ENCODE peak calls at places on chromosomes 16 and 17, in seven cellular contexts. L is K562, A is HCT116, N is H1, C is Panc1, K is GM12878, Y is HepG2. R is an unnamed sample.

GRCh38 chr17:16947470-16947869 is 24.4 kb downstream of the TNFRSF13B start:
- DNase-seq in A (no peak), C (no peak), Y (no peak), N (no peak), L (no peak), K (peak), R (no peak)

GRCh38 chr16:50719401-50720337 is 22.2 kb upstream of the CYLD start:
- DNase-seq in A (no peak), Y (peak), K (no peak), C (no peak), N (no peak), L (no peak), R (no peak)

GRCh38 chr17:17971431-17972125 is 622 bp downstream of the TOM1L2 start:
- DNase-seq in Y (no peak), L (no peak), K (no peak), A (no peak), C (no peak), N (no peak), R (peak)

GRCh38 chr16:69187387-69187890 is 475 bp downstream of the SNTB2 start:
- DNase-seq in K (no peak), L (peak), A (no peak), N (no peak), Y (no peak), C (no peak), R (peak)

GRCh38 chr16:61042736-61043135 is 993.5 kb downstream of the CDH8 start:
- DNase-seq in C (no peak), N (no peak), L (no peak), A (no peak), K (no peak), Y (no peak), R (no peak)

GRCh38 chr16:3961449-3961849 is 80.9 kb upstream of the CREBBP start:
- DNase-seq in L (peak), N (peak), K (no peak), C (no peak), A (no peak), Y (peak), R (no peak)

GRCh38 chr17:30225919-30226553 is 9.5 kb downstream of the SLC6A4 start:
- DNase-seq in A (no peak), K (no peak), L (no peak), C (no peak), N (no peak), Y (peak), R (no peak)

GRCh38 chr17:36610472-36610871 is 9.1 kb downstream of the MRM1 start:
- DNase-seq in Y (no peak), C (no peak), A (no peak), K (no peak), L (no peak), N (no peak), R (no peak)

GRCh38 chr16:87393680-87394055 is 1.5 kb downstream of the MAP1LC3B start:
- DNase-seq in N (no peak), A (no peak), Y (no peak), L (no peak), C (no peak), K (no peak), R (no peak)

GRCh38 chr16:13108126-13108525 is 206.7 kb downstream of the SHISA9 start:
- DNase-seq in L (no peak), K (no peak), Y (no peak), N (no peak), A (no peak), C (no peak), R (no peak)

GRCh38 chr16:4059969-4060368 is 56.3 kb downstream of the ADCY9 start:
- DNase-seq in Y (no peak), K (no peak), L (no peak), N (no peak), C (no peak), A (no peak), R (no peak)

GRCh38 chr16:57713596-57713995 is 19.0 kb downstream of the DRC7 start:
- DNase-seq in A (no peak), N (no peak), Y (no peak), K (no peak), C (no peak), L (no peak), R (no peak)

GRCh38 chr17:82671071-82671470 is 22.8 kb upstream of the WDR45B start:
- DNase-seq in A (no peak), N (no peak), C (no peak), L (no peak), K (no peak), Y (no peak), R (no peak)

GRCh38 chr17:78458739-78459335 is 80.4 kb downstream of the PGS1 start:
- DNase-seq in C (no peak), A (no peak), N (no peak), Y (no peak), L (no peak), K (no peak), R (no peak)

GRCh38 chr16:17501321-17501720 is 30.6 kb upstream of the XYLT1 start:
- DNase-seq in Y (no peak), C (no peak), L (no peak), A (no peak), N (no peak), K (no peak), R (no peak)

GRCh38 chr17:18992454-18993130 is 12.0 kb downstream of the FAM83G start:
- DNase-seq in C (no peak), K (peak), N (no peak), A (no peak), Y (no peak), L (no peak), R (no peak)

GRCh38 chr17:79668344-79669250 is 57.7 kb upstream of the RBFOX3 start:
- DNase-seq in C (no peak), L (no peak), Y (no peak), N (no peak), A (no peak), K (no peak), R (no peak)

GRCh38 chr16:81437860-81438259 is 6.7 kb upstream of the CMIP start:
- DNase-seq in L (no peak), N (no peak), Y (no peak), A (no peak), C (no peak), K (no peak), R (no peak)

GRCh38 chr17:28726396-28726911 is 421 bp upstream of the TLCD1 start:
- DNase-seq in L (no peak), A (peak), Y (peak), C (no peak), K (no peak), N (no peak), R (no peak)

GRCh38 chr17:43359469-43360105 is 39.2 kb upstream of the ARL4D start:
- DNase-seq in A (no peak), K (no peak), C (no peak), N (no peak), Y (no peak), L (no peak), R (no peak)

GRCh38 chr16:83031524-83031923 is 404.8 kb downstream of the CDH13 start:
- DNase-seq in C (no peak), Y (no peak), K (no peak), N (no peak), L (no peak), A (no peak), R (no peak)

GRCh38 chr16:81566245-81567007 is 121.8 kb downstream of the CMIP start:
- DNase-seq in A (no peak), N (no peak), C (no peak), K (no peak), L (no peak), Y (no peak), R (no peak)

GRCh38 chr17:1779571-1780074 is 17.8 kb downstream of the SERPINF1 start:
- DNase-seq in A (no peak), K (no peak), Y (no peak), C (no peak), L (no peak), N (no peak), R (peak)

GRCh38 chr17:1783834-1784611 is 22.2 kb downstream of the SERPINF1 start:
- DNase-seq in L (peak), K (no peak), C (peak), N (no peak), Y (peak), A (peak), R (peak)

GRCh38 chr17:1785925-1786324 is 24.1 kb downstream of the SERPINF1 start:
- DNase-seq in A (no peak), L (no peak), Y (no peak), N (no peak), C (no peak), K (no peak), R (no peak)

GRCh38 chr17:1783271-1783670 is 21.4 kb downstream of the SERPINF1 start:
- DNase-seq in L (no peak), N (no peak), C (no peak), A (no peak), Y (no peak), K (no peak), R (no peak)

GRCh38 chr17:1782171-1782567 is 20.3 kb downstream of the SERPINF1 start:
- DNase-seq in Y (no peak), N (no peak), K (no peak), C (no peak), L (no peak), A (no peak), R (no peak)
- TF ChIP-seq SIN3A in Y (no peak), N (no peak), K (no peak), C (no peak), L (no peak), A (no peak), R (no peak)

GRCh38 chr17:64115871-64116534 is 13.9 kb downstream of the ERN1 start:
- DNase-seq in L (no peak), Y (no peak), K (no peak), N (no peak), C (no peak), A (no peak), R (no peak)

GRCh38 chr17:64123114-64123513 is 6.8 kb downstream of the ERN1 start:
- DNase-seq in C (no peak), L (no peak), N (no peak), K (no peak), A (no peak), Y (no peak), R (no peak)

GRCh38 chr17:64115043-64115698 is 14.8 kb downstream of the ERN1 start:
- DNase-seq in Y (no peak), N (no peak), K (no peak), A (no peak), L (no peak), C (no peak), R (no peak)

GRCh38 chr17:64120159-64120558 is 9.8 kb downstream of the ERN1 start:
- DNase-seq in K (no peak), C (no peak), A (no peak), Y (peak), N (no peak), L (no peak), R (no peak)

DNA sequence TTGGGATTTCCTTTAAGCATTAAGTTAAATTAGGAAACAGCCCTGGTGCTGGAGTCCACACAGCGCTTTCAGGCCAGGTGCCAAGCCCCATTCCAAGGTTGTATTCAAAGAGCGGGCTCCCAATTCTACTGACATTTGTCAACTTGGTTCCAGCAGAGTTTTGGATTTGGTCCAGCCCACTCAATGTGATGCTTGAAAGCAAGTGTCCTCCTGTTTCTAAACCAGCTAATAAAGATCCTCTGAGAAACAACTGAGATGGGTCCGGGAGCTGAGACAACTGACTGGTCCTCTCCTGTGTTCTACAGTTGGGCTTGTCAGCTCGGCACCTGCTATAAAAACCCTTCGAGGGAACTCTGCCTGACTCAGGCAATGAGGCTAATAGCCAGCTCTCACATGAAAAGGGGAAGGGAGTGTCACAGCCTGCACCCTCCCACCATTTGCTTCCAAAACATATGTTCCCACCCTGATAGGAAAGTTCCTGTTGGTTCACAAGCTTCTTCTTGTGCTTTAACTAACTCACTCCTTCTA is 11.4 kb downstream of the ERN1 start:
- DNase-seq in N (no peak), K (no peak), C (no peak), A (no peak), L (peak), Y (no peak), R (no peak)
- TF ChIP-seq SIN3A in N (no peak), K (no peak), C (no peak), A (no peak), L (no peak), Y (no peak), R (no peak)

DNA sequence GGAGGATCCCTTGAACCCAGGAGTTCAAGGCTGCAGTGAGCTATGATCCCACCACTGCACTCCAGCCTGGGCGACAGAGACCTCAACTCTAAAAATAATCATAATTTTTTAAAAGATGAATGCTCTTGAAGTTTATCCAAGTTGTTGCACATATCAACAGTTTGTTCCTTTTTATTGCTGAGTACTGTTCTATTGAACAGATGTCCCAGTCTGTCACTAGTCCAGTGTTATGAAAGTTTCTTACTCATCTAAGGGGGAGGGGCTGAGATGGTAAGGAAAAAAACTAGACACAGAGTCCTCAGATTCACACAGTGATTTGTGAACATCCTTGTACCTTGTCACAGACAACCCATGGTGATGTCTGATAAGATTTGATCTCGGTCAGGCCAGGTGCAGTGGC is 3.9 kb downstream of the ACAP1 start:
- DNase-seq in A (no peak), L (no peak), K (no peak), N (no peak), C (no peak), Y (no peak), R (no peak)
- TF ChIP-seq SIN3A in A (no peak), L (no peak), K (no peak), N (no peak), C (no peak), Y (no peak), R (no peak)

GRCh38 chr17:57648720-57649119 is 96.4 kb downstream of the CCDC182 start:
- DNase-seq in N (no peak), Y (no peak), A (no peak), L (no peak), C (no peak), K (no peak), R (no peak)
- TF ChIP-seq SIN3A in N (no peak), Y (no peak), A (no peak), L (no peak), C (no peak), K (no peak), R (no peak)

R was measured in SK-N-SH.